ENCODE peak calls at places on chromosomes 12 and 14, in six cellular contexts. I is CD4-positive, alpha-beta T cell; E is foreskin fibroblast; G is neural crest cell; Q is prostate gland; H is GM20000. S is an unnamed sample.
A peak's percentile ranks its signal among the peaks of the same experiment; 100 is the strongest.

GRCh38 chr12:108610856-108611605 is 13.1 kb upstream of the TMEM119 start:
- DNase-seq in E (no peak), G (no peak), I (no peak), Q (no peak), H (no peak), S (no peak)

GRCh38 chr14:60922050-60922449 is 58.8 kb downstream of the TRMT5 start:
- DNase-seq in Q (no peak), E (peak; percentile 48), I (no peak), H (no peak), G (no peak), S (no peak)

GRCh38 chr12:130484221-130484620 is 146.5 kb downstream of the PIWIL1 start:
- DNase-seq in Q (no peak), H (no peak), I (no peak), G (no peak), E (no peak), S (no peak)

GRCh38 chr12:34097213-34097612 is 74.9 kb downstream of the ALG10 start:
- DNase-seq in Q (no peak), I (no peak), E (no peak), H (no peak), G (no peak), S (no peak)

GRCh38 chr12:51941669-51942455 is 9.6 kb upstream of the ACVR1B start:
- DNase-seq in I (no peak), Q (peak; percentile 39), H (no peak), G (no peak), E (no peak), S (peak; percentile 61)

GRCh38 chr14:29576997-29577396 is 350.6 kb downstream of the PRKD1 start:
- DNase-seq in H (no peak), E (no peak), G (no peak), I (no peak), Q (no peak), S (no peak)

GRCh38 chr14:85010186-85010585 is 519.8 kb upstream of the FLRT2 start:
- DNase-seq in H (no peak), G (no peak), Q (no peak), E (peak; percentile 13), I (no peak), S (no peak)

GRCh38 chr12:46787496-46788055 is 38.2 kb downstream of the SLC38A4 start:
- DNase-seq in I (no peak), E (no peak), H (no peak), Q (no peak), G (no peak), S (no peak)

GRCh38 chr14:25394791-25395391 is 344.9 kb upstream of the STXBP6 start:
- DNase-seq in I (no peak), Q (no peak), E (no peak), G (no peak), H (no peak), S (no peak)

GRCh38 chr12:12403264-12404248 is 46.7 kb downstream of the BORCS5 start:
- DNase-seq in G (no peak), Q (no peak), H (no peak), E (no peak), I (no peak), S (no peak)

GRCh38 chr12:15152864-15153263 is 68.4 kb downstream of the RERG start:
- DNase-seq in H (no peak), G (no peak), Q (no peak), I (no peak), E (peak; percentile 54), S (no peak)

GRCh38 chr14:104512771-104513640 is 66.6 kb upstream of the C14orf180 start:
- DNase-seq in E (no peak), I (no peak), H (no peak), G (no peak), Q (peak; percentile 16), S (no peak)

GRCh38 chr14:58712357-58712756 is 74.6 kb downstream of the DACT1 start:
- DNase-seq in G (no peak), Q (no peak), I (no peak), E (no peak), H (no peak), S (no peak)

GRCh38 chr14:100525615-100526014 is 61.6 kb downstream of the BEGAIN start:
- DNase-seq in E (no peak), G (no peak), H (no peak), I (no peak), Q (no peak), S (no peak)

GRCh38 chr12:120101617-120102016 is 14.9 kb downstream of the RAB35 start:
- DNase-seq in I (no peak), E (no peak), Q (peak; percentile 40), G (no peak), H (no peak), S (no peak)

GRCh38 chr12:6950401-6950801 is 755 bp upstream of the PTPN6 start:
- DNase-seq in Q (no peak), H (no peak), G (no peak), I (no peak), E (no peak), S (no peak)

GRCh38 chr12:121786441-121786825 is 7.1 kb downstream of the RHOF start:
- DNase-seq in Q (no peak), H (no peak), G (no peak), I (no peak), E (peak; percentile 98), S (no peak)

GRCh38 chr12:95789126-95790024 is 1.2 kb downstream of the NTN4 start:
- DNase-seq in E (peak; percentile 61), Q (peak; percentile 13), I (no peak), H (no peak), G (peak; percentile 16), S (no peak)

GRCh38 chr14:69922198-69922597 is 43.0 kb downstream of the SMOC1 start:
- DNase-seq in Q (peak; percentile 13), E (no peak), H (no peak), I (no peak), G (no peak), S (no peak)

GRCh38 chr12:92065018-92065499 is 80.6 kb downstream of the BTG1 start:
- DNase-seq in Q (peak; percentile 50), H (peak; percentile 11), E (peak; percentile 39), I (no peak), G (no peak), S (no peak)

GRCh38 chr12:46357438-46358324 is 14.9 kb downstream of the SLC38A2 start:
- DNase-seq in H (no peak), I (no peak), Q (no peak), E (peak; percentile 88), G (no peak), S (no peak)

GRCh38 chr12:120211904-120212283 is 11.0 kb upstream of the RPLP0 start:
- DNase-seq in G (no peak), Q (no peak), H (no peak), I (no peak), E (no peak), S (no peak)

GRCh38 chr12:66717049-66717448 is 38.2 kb upstream of the GRIP1 start:
- DNase-seq in E (no peak), H (no peak), G (no peak), Q (no peak), I (no peak), S (no peak)
- TF ChIP-seq CTCF in E (no peak), H (no peak), G (no peak), Q (no peak), I (no peak), S (no peak)

GRCh38 chr14:75303415-75303814 is 24.8 kb downstream of the FOS start:
- DNase-seq in Q (peak; percentile 73), H (peak; percentile 62), I (peak; percentile 51), E (peak; percentile 85), G (peak; percentile 58), S (peak; percentile 76)
- TF ChIP-seq CTCF in Q (peak; percentile 78), H (peak; percentile 60), I (peak; percentile 74), E (peak; percentile 70), G (peak; percentile 89), S (no peak)

GRCh38 chr12:82182601-82183000 is 175.6 kb downstream of the CCDC59 start:
- DNase-seq in Q (no peak), E (no peak), I (no peak), G (no peak), H (no peak), S (no peak)
- TF ChIP-seq CTCF in Q (no peak), E (no peak), I (no peak), G (no peak), H (no peak), S (no peak)

DNA sequence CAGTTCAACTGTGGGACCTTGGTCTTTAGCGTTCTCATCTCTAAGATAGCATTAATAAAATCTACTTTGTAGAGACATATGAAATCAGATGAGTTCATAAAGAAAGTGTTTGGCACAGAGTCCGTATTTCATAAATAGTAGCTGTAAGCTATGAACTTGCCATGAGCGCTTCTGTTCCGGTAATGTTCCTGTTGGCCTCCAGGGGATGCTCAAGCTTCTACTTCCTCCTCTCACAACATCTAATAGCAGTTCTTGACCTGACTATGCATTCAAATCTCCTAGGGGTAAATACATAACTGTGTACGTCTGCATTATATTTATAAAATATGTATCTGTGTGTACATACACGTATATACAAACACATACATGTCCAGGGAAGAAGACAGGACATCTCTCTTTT is 288.2 kb upstream of the TMPO start:
- DNase-seq in Q (no peak), H (no peak), I (no peak), G (no peak), E (no peak), S (no peak)
- TF ChIP-seq CTCF in Q (no peak), H (no peak), I (no peak), G (peak; percentile 45), E (peak; percentile 50), S (no peak)

GRCh38 chr12:57086951-57087688 is 1.8 kb upstream of the NAB2 start:
- DNase-seq in H (peak; percentile 80), G (no peak), E (peak; percentile 98), I (peak; percentile 82), Q (peak; percentile 90), S (peak; percentile 99)
- TF ChIP-seq CTCF in H (no peak), G (no peak), E (no peak), I (no peak), Q (no peak), S (no peak)

GRCh38 chr12:24625103-24625502 is 323.8 kb downstream of the BCAT1 start:
- DNase-seq in G (no peak), I (no peak), H (no peak), E (no peak), Q (no peak), S (no peak)

GRCh38 chr12:24631691-24632090 is 317.2 kb downstream of the BCAT1 start:
- DNase-seq in G (no peak), E (peak; percentile 4), H (no peak), Q (no peak), I (no peak), S (no peak)

DNA sequence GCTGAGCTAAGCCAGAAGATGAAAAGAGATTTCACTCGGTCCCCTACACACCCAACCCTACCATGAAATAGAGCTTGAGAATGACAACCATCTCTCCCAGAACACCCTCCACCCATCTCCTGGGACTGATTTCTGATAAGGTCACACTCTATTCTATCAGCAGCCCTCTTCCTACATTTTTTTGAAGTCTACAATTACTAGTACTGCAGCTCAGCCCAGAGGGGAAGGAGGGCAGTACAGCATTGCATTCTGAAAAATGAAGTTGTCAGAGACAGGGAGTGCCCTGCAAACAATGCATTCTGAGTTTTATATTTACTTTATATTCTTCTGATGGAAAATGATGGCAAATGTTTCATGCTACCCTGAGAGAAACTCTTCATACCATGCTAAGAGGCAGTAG is 318.5 kb downstream of the BCAT1 start:
- DNase-seq in G (no peak), Q (no peak), E (no peak), I (no peak), H (no peak), S (no peak)
- TF ChIP-seq CTCF in G (no peak), Q (no peak), E (no peak), I (no peak), H (no peak), S (no peak)